ENCODE peak calls at places on chromosomes 4 and X, in five cellular contexts. One of them, this sample, is unnamed.

GRCh38 chr4:110926841-110927400 is 304.0 kb upstream of the PITX2 start:
- DNase-seq in mesenchymal stem cell: no peak
- DNase-seq in neuronal stem cell: no peak
- DNase-seq in IMR-90: no peak
- DNase-seq in H1: no peak
- DNase-seq in this sample: no peak

GRCh38 chr4:3029464-3029863 is 44.9 kb downstream of the HTT-AS start:
- DNase-seq in mesenchymal stem cell: no peak
- DNase-seq in neuronal stem cell: no peak
- DNase-seq in IMR-90: no peak
- DNase-seq in H1: no peak
- DNase-seq in this sample: no peak

GRCh38 chrX:115900425-115900824 is 270.1 kb upstream of the AGTR2 start:
- DNase-seq in mesenchymal stem cell: no peak
- DNase-seq in neuronal stem cell: no peak
- DNase-seq in IMR-90: no peak
- DNase-seq in H1: no peak
- DNase-seq in this sample: peak

GRCh38 chr4:67659065-67659464 is 41.9 kb downstream of the UBA6 start:
- DNase-seq in mesenchymal stem cell: no peak
- DNase-seq in neuronal stem cell: no peak
- DNase-seq in IMR-90: no peak
- DNase-seq in H1: no peak
- DNase-seq in this sample: no peak

GRCh38 chr4:144355809-144356757 is 215.6 kb upstream of the GYPA start:
- DNase-seq in mesenchymal stem cell: peak
- DNase-seq in neuronal stem cell: peak
- DNase-seq in IMR-90: peak
- DNase-seq in H1: no peak
- DNase-seq in this sample: peak

GRCh38 chrX:46863072-46863471 is 26.2 kb downstream of the RP2 start:
- DNase-seq in mesenchymal stem cell: no peak
- DNase-seq in neuronal stem cell: no peak
- DNase-seq in IMR-90: no peak
- DNase-seq in H1: no peak
- DNase-seq in this sample: no peak

GRCh38 chr4:18480342-18480741 is 458.8 kb upstream of the LCORL start:
- DNase-seq in mesenchymal stem cell: no peak
- DNase-seq in neuronal stem cell: no peak
- DNase-seq in IMR-90: no peak
- DNase-seq in H1: no peak
- DNase-seq in this sample: no peak

GRCh38 chr4:87363552-87363951 is 27.4 kb downstream of the HSD17B11 start:
- DNase-seq in mesenchymal stem cell: no peak
- DNase-seq in neuronal stem cell: no peak
- DNase-seq in IMR-90: no peak
- DNase-seq in H1: no peak
- DNase-seq in this sample: no peak

GRCh38 chr4:38531126-38531737 is 132.8 kb upstream of the KLF3 start:
- DNase-seq in mesenchymal stem cell: peak
- DNase-seq in neuronal stem cell: no peak
- DNase-seq in IMR-90: peak
- DNase-seq in H1: no peak
- DNase-seq in this sample: no peak

GRCh38 chr4:1578968-1579833 is 104.9 kb downstream of the FAM53A start:
- DNase-seq in mesenchymal stem cell: peak
- DNase-seq in neuronal stem cell: peak
- DNase-seq in IMR-90: peak
- DNase-seq in H1: no peak
- DNase-seq in this sample: peak

GRCh38 chrX:71178908-71179307 is 34.3 kb downstream of the NLGN3 start:
- DNase-seq in mesenchymal stem cell: peak
- DNase-seq in neuronal stem cell: peak
- DNase-seq in IMR-90: peak
- DNase-seq in H1: no peak
- DNase-seq in this sample: peak

DNA sequence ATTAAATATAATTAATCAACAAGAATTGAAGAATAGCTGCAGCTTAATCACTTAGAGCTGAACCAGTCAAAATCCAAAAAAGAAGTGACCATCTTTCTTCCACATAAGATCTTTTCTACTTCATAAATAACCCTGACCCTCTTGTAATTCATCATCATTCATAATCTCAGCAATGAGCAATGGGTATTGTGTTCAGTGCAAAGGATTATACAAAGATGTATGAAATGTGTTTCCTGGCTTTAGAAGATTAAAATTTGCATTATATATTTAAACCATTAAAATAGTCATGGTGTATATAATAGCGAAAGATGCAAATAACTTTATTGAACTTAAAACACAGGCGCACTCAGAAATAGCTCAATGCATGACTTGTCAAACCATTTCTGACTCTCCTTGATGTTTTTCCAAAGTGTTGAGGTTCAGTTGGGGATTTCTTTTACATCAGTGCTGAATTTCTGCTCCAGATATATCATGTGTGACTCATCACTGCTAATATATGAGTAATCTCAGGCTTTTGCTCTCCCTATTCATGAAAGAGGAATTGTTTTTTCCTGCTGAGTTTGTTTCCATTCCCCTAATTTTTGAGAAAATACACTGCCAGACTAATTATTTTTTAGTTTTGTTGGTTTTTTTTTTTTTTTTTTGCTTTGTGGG is 290.2 kb upstream of the PCDH7 start:
- DNase-seq in mesenchymal stem cell: peak
- DNase-seq in neuronal stem cell: no peak
- DNase-seq in IMR-90: peak
- DNase-seq in H1: no peak
- DNase-seq in this sample: no peak
- H3K23ac ChIP-seq in mesenchymal stem cell: no peak
- H3K23ac ChIP-seq in neuronal stem cell: no peak
- H3K23ac ChIP-seq in IMR-90: no peak
- H3K23ac ChIP-seq in H1: no peak
- H3K23ac ChIP-seq in this sample: no peak

GRCh38 chr4:140439644-140440043 is 12.2 kb upstream of the CLGN start:
- DNase-seq in mesenchymal stem cell: no peak
- DNase-seq in neuronal stem cell: no peak
- DNase-seq in IMR-90: no peak
- DNase-seq in H1: no peak
- DNase-seq in this sample: no peak
- H3K23ac ChIP-seq in mesenchymal stem cell: no peak
- H3K23ac ChIP-seq in neuronal stem cell: no peak
- H3K23ac ChIP-seq in IMR-90: no peak
- H3K23ac ChIP-seq in H1: no peak
- H3K23ac ChIP-seq in this sample: no peak

GRCh38 chrX:374566-374965 is 12.1 kb downstream of the PPP2R3B start:
- DNase-seq in mesenchymal stem cell: peak
- DNase-seq in neuronal stem cell: no peak
- DNase-seq in IMR-90: peak
- DNase-seq in H1: no peak
- DNase-seq in this sample: no peak
- H3K23ac ChIP-seq in mesenchymal stem cell: no peak
- H3K23ac ChIP-seq in neuronal stem cell: peak
- H3K23ac ChIP-seq in IMR-90: no peak
- H3K23ac ChIP-seq in H1: no peak
- H3K23ac ChIP-seq in this sample: no peak

GRCh38 chr4:185599844-185600243 is 64.5 kb upstream of the PDLIM3 start:
- DNase-seq in mesenchymal stem cell: no peak
- DNase-seq in neuronal stem cell: no peak
- DNase-seq in IMR-90: no peak
- DNase-seq in H1: no peak
- DNase-seq in this sample: no peak
- H3K23ac ChIP-seq in mesenchymal stem cell: no peak
- H3K23ac ChIP-seq in neuronal stem cell: no peak
- H3K23ac ChIP-seq in IMR-90: no peak
- H3K23ac ChIP-seq in H1: no peak
- H3K23ac ChIP-seq in this sample: no peak